ENCODE peak calls at places on chromosomes 12 and 14, in eight cellular contexts. F is esophagus squamous epithelium, P is breast epithelium, Y is lower leg skin, Q is GM23248, D is colonic mucosa, C is AG04450, R is neuronal stem cell. V is an unnamed sample.

GRCh38 chr12:460301-461230 is 827 bp downstream of the B4GALNT3 start:
- DNase-seq in Y (no peak), F (no peak), Q (peak; percentile 51), P (no peak), D (peak; percentile 38), R (no peak), C (no peak), V (no peak)

GRCh38 chr12:75711276-75711675 is 199.9 kb upstream of the KRR1 start:
- DNase-seq in Y (no peak), C (no peak), P (no peak), Q (no peak), R (no peak), D (no peak), F (no peak), V (no peak)

GRCh38 chr12:111442301-111443045 is 36.8 kb downstream of the SH2B3 start:
- DNase-seq in R (no peak), Y (no peak), F (no peak), P (no peak), C (no peak), D (no peak), Q (no peak), V (no peak)

GRCh38 chr14:104536942-104537612 is 42.5 kb upstream of the C14orf180 start:
- DNase-seq in D (no peak), Q (peak; percentile 41), C (no peak), P (peak; percentile 22), Y (no peak), F (no peak), R (no peak), V (no peak)

GRCh38 chr12:41402804-41403203 is 214.7 kb downstream of the PDZRN4 start:
- DNase-seq in C (no peak), F (no peak), P (no peak), D (no peak), Y (no peak), R (no peak), Q (peak; percentile 5), V (no peak)

GRCh38 chr12:91276529-91276928 is 93.9 kb upstream of the DCN start:
- DNase-seq in F (no peak), Q (no peak), P (no peak), D (no peak), C (no peak), R (no peak), Y (no peak), V (no peak)

GRCh38 chr14:104359969-104360442 is 219.6 kb upstream of the C14orf180 start:
- DNase-seq in Y (no peak), F (no peak), Q (no peak), C (no peak), R (no peak), D (no peak), P (no peak), V (no peak)

GRCh38 chr12:32126720-32127119 is 20.1 kb downstream of the BICD1 start:
- DNase-seq in R (no peak), F (no peak), Y (no peak), Q (peak; percentile 78), D (no peak), P (no peak), C (peak; percentile 76), V (no peak)

GRCh38 chr14:45679852-45680251 is 426.9 kb upstream of the MIS18BP1 start:
- DNase-seq in Q (peak; percentile 72), Y (no peak), D (no peak), R (no peak), P (no peak), C (no peak), F (no peak), V (peak; percentile 81)

GRCh38 chr12:15770021-15770420 is 19.2 kb downstream of the EPS8 start:
- DNase-seq in Y (no peak), Q (no peak), P (no peak), R (no peak), D (no peak), C (no peak), F (no peak), V (no peak)

GRCh38 chr12:119008691-119009221 is 27.4 kb downstream of the SRRM4 start:
- DNase-seq in C (no peak), Y (no peak), P (no peak), D (no peak), Q (no peak), R (peak; percentile 88), F (no peak), V (no peak)

DNA sequence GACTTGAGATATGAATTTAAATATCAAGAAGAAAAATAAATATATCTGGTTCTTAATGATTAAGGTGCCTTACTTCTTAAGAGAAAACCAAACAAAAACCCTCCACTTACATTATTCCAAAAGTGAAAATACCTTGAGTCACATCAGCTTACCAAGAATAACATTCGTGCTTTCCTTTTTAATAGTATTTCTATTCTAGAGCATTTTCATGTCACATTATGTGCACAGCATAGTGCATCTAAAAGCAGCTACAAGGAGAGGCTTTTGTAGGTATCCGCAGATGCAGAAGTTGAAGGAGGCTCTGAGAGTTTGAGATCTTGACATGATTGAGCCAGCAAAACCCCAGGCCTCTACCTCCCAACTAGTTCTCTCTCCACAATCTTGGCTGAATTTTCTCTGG is 274.9 kb downstream of the AKAP6 start:
- DNase-seq in C (no peak), Q (no peak), Y (no peak), P (no peak), D (no peak), R (no peak), F (no peak), V (no peak)
- H3K4me3 ChIP-seq in C (no peak overlapping the region), Q (no peak overlapping the region), Y (no peak overlapping the region), P (no peak overlapping the region), D (no peak overlapping the region), R (no peak overlapping the region), F (no peak overlapping the region), V (no peak overlapping the region)

DNA sequence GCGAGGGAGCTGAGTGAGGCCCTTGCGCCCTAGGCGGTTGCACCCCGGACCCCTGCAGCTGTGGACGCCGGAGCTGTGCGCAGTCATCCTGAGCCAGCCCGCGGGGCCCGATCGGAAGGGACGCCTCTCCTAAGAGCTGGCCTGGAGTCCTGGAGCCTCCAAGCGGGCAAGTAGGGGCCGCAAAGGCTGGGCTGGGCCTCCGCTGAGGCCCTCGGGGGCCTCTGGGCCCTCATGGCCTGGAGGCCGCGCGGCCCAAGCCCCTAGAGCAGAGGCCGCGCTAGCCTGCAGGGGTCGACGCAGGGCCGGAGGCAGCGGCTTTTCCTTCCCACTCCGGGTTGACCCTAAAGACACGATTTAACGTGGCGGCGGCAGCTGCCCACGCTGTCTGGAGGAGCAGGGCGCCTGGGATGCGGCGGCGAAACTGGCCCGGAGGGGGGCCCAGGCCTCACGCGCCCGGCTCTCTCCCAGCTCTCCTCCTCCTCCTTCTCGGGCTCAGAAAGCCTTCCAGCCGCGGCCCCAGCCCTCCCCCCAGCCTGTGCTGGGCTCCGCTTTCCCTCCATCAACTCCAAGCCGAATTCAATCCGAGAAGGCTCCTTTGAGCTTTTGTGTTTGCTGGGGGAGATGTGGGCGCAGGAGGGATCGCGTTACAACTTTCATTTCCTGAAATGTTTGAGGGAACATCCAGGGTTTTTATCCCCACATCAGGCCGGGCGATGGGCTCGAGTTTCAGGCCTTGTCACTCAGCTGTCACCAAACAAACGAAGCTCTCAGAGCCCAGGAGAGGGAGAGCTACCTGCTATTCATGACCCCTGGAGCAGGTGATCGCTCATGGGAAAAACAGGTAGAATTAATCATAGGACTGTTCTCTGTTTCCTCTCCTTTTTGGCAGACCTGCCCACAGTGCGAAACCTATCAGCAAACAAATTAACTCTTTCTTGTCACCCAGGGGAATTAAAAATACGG is 11.5 kb downstream of the SIX1 start:
- DNase-seq in P (no peak), R (peak; percentile 59), F (no peak), Y (no peak), D (no peak), Q (peak; percentile 69), C (no peak), V (no peak)
- H3K4me3 ChIP-seq in P (peak overlapping the region; percentile 36), R (peak overlapping the region; percentile 58), F (no peak overlapping the region), Y (no peak overlapping the region), D (no peak overlapping the region), Q (peak overlapping the region; percentile 51), C (peak overlapping the region; percentile 14), V (peak overlapping the region; percentile 20)

GRCh38 chr12:53755451-53756290 is 3.9 kb upstream of the CISTR start:
- DNase-seq in R (no peak), P (no peak), C (no peak), D (no peak), F (no peak), Q (no peak), Y (no peak), V (no peak)
- H3K4me3 ChIP-seq in R (no peak overlapping the region), P (no peak overlapping the region), C (no peak overlapping the region), D (no peak overlapping the region), F (no peak overlapping the region), Q (no peak overlapping the region), Y (no peak overlapping the region), V (no peak overlapping the region)

GRCh38 chr14:59629384-59630158 is 53.0 kb upstream of the CCDC175 start:
- DNase-seq in F (no peak), D (no peak), C (no peak), R (no peak), P (no peak), Q (no peak), Y (no peak), V (no peak)
- H3K4me3 ChIP-seq in F (no peak overlapping the region), D (no peak overlapping the region), C (no peak overlapping the region), R (no peak overlapping the region), P (no peak overlapping the region), Q (no peak overlapping the region), Y (no peak overlapping the region), V (no peak overlapping the region)

GRCh38 chr14:50363734-50364113 is 33.0 kb downstream of the CDKL1 start:
- DNase-seq in F (no peak), R (no peak), Y (peak; percentile 31), P (no peak), Q (peak; percentile 69), D (peak; percentile 49), C (no peak), V (no peak)
- H3K4me3 ChIP-seq in F (no peak overlapping the region), R (no peak overlapping the region), Y (no peak overlapping the region), P (peak overlapping the region; percentile 18), Q (peak overlapping the region; percentile 71), D (no peak overlapping the region), C (peak overlapping the region; percentile 38), V (no peak overlapping the region)

V was measured in AG04449.